ENCODE peak calls at places on chromosomes 2 and 18, in five cellular contexts. W is GM12878, H is HepG2, A is H1, J is K562. P is an unnamed sample.

GRCh38 chr18:54229660-54230059 is 5.2 kb upstream of the MBD2 start:
- DNase-seq in H (no peak), J (no peak), W (no peak), A (no peak), P (no peak)

GRCh38 chr2:160581035-160581434 is 87.4 kb upstream of the RBMS1 start:
- DNase-seq in H (no peak), J (no peak), A (no peak), W (no peak), P (no peak)

GRCh38 chr18:3350566-3351527 is 88.9 kb downstream of the MYL12B start:
- DNase-seq in H (no peak), W (no peak), J (no peak), A (no peak), P (no peak)

GRCh38 chr18:27763936-27764335 is 413.0 kb downstream of the CDH2 start:
- DNase-seq in W (no peak), H (no peak), A (no peak), J (no peak), P (no peak)

GRCh38 chr2:157698430-157698829 is 69.8 kb upstream of the ACVR1C start:
- DNase-seq in H (no peak), J (no peak), W (no peak), A (no peak), P (no peak)

GRCh38 chr2:213320604-213321003 is 36.3 kb downstream of the SPAG16 start:
- DNase-seq in J (no peak), W (no peak), H (no peak), A (no peak), P (no peak)

GRCh38 chr2:26086779-26087178 is 52.9 kb downstream of the RAB10 start:
- DNase-seq in W (no peak), A (no peak), H (no peak), J (no peak), P (no peak)

GRCh38 chr2:202870431-202871160 is 970 bp downstream of the ICA1L start:
- DNase-seq in H (peak; percentile 81), W (no peak), A (peak; percentile 83), J (peak; percentile 41), P (peak; percentile 79)

GRCh38 chr18:23077493-23078256 is 57.6 kb upstream of the CABLES1 start:
- DNase-seq in J (no peak), W (no peak), H (peak; percentile 75), A (no peak), P (peak; percentile 21)

GRCh38 chr2:238391042-238391441 is 35.7 kb upstream of the ASB1 start:
- DNase-seq in A (no peak), W (no peak), J (no peak), H (no peak), P (no peak)

GRCh38 chr2:202813387-202813786 is 58.2 kb downstream of the ICA1L start:
- DNase-seq in J (no peak), A (no peak), H (no peak), W (no peak), P (no peak)

GRCh38 chr2:108611021-108611420 is 76.8 kb downstream of the LIMS1 start:
- DNase-seq in A (no peak), H (no peak), W (no peak), J (no peak), P (no peak)

GRCh38 chr18:8816805-8817204 is 111.4 kb downstream of the MTCL1 start:
- DNase-seq in A (no peak), H (no peak), J (no peak), W (no peak), P (no peak)

GRCh38 chr18:62346327-62347090 is 21.4 kb downstream of the TNFRSF11A start:
- DNase-seq in A (no peak), J (no peak), W (no peak), H (no peak), P (no peak)

GRCh38 chr2:197309369-197310231 is 980 bp downstream of the ANKRD44 start:
- DNase-seq in A (peak; percentile 57), W (no peak), J (no peak), H (no peak), P (peak; percentile 34)

GRCh38 chr18:35010983-35011382 is 30.2 kb upstream of the MAPRE2 start:
- DNase-seq in J (no peak), H (no peak), A (no peak), W (no peak), P (no peak)

GRCh38 chr2:36704475-36705150 is 8.1 kb downstream of the VIT start:
- DNase-seq in W (no peak), J (no peak), A (no peak), H (no peak), P (no peak)

DNA sequence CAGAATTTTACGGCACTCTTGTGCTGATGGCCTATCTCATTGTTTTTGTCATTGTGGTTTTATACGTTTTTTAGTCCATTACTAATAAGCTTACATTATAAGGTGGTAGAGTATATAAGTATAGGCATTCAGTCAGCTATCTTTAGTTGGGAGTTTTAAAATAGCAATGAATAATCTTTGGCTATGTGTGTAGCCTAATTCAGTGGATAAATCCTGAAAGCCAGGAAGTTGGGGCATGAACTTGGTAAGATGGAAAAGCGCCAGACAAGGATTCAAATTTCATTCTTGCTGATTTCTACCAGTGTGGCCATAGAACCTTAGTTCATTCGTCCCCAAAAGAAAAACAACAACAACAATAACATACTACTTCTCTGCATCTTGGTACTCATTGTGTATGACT is 31.2 kb downstream of the EPC2 start:
- DNase-seq in J (no peak), H (no peak), W (no peak), A (no peak), P (no peak)
- TF ChIP-seq MAX in J (no peak), H (no peak), W (no peak), A (no peak), P (no peak)

GRCh38 chr2:176234966-176235365 is 34.3 kb upstream of the MTX2 start:
- DNase-seq in H (no peak), W (no peak), A (no peak), J (no peak), P (no peak)
- TF ChIP-seq CREB1 in H (no peak), W (no peak), A (no peak), J (no peak), P (no peak)

GRCh38 chr2:42164046-42164445 is 5.1 kb upstream of the EML4 start:
- DNase-seq in J (no peak), H (no peak), W (no peak), A (no peak), P (no peak)

GRCh38 chr2:42164971-42165370 is 4.2 kb upstream of the EML4 start:
- DNase-seq in H (no peak), W (no peak), J (no peak), A (no peak), P (no peak)

GRCh38 chr2:42161444-42161843 is 7.7 kb upstream of the EML4 start:
- DNase-seq in W (no peak), J (no peak), H (no peak), A (no peak), P (no peak)

GRCh38 chr2:42167458-42167857 is 1.7 kb upstream of the EML4 start:
- DNase-seq in H (no peak), J (no peak), W (no peak), A (no peak), P (no peak)

DNA sequence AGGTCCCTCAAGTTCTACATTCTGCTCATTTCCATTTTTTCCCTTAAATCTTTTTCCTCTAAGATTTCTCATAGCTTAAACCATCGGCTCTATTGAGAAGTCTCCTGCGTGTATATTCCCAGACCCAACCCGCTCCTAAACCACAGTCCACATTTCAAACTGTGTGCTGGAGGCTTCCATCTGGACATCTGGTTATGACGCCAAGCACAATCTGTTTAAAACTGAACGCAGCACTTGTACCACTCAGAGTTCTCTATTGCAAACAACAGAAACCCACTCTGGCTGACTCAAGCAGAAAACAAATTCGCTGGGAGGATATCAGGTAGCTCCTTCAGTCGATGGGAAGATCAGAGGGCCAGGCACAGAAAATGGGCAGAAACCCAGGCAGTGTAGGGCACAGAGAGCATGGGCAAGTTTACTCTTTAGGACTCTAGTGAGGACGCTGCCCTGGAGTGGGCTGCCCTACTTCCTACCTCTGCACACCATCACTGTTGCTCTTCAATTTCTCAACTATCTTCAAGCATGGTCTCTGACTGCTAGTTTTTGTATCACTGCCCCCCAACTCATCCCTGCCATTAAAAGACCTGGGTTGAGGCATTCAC is 5.6 kb upstream of the EML4 start:
- DNase-seq in J (no peak), W (no peak), A (no peak), H (no peak), P (no peak)
- TF ChIP-seq MAX in J (no peak), W (no peak), A (no peak), H (no peak), P (no peak)

GRCh38 chr18:70490008-70490933 is 201.4 kb downstream of the SOCS6 start:
- DNase-seq in W (no peak), A (no peak), H (peak; percentile 32), J (peak; percentile 34), P (peak; percentile 18)
- TF ChIP-seq CREB1 in W (no peak), A (no peak), H (no peak), J (no peak), P (no peak)

GRCh38 chr2:70833246-70833645 is 2.4 kb downstream of the CD207 start:
- DNase-seq in H (no peak), W (no peak), J (no peak), A (no peak), P (no peak)
- TF ChIP-seq MAX in H (no peak), W (no peak), J (no peak), A (no peak), P (no peak)

GRCh38 chr2:47072018-47072691 is 83.0 kb downstream of the STPG4 start:
- DNase-seq in J (no peak), A (no peak), W (no peak), H (no peak), P (peak; percentile 36)
- TF ChIP-seq CREB1 in J (no peak), A (no peak), W (no peak), H (no peak), P (no peak)